ENCODE peak calls at places on chromosomes 16 and 17, in eight cellular contexts. B, C, H, F, M, O, U and Z are unnamed samples.
A peak's percentile ranks its signal among the peaks of the same experiment; 100 is the strongest.

GRCh38 chr17:71412803-71413202 is 708.0 kb upstream of the SOX9 start:
- DNase-seq in M (no peak), H (no peak), F (peak; percentile 88), U (no peak), O (peak; percentile 84), C (no peak), B (peak; percentile 90), Z (no peak)

GRCh38 chr17:72971513-72971880 is 121.0 kb downstream of the SLC39A11 start:
- DNase-seq in H (no peak), M (no peak), B (no peak), F (no peak), O (no peak), C (no peak), U (no peak), Z (no peak)

GRCh38 chr16:88387941-88388627 is 5.3 kb downstream of the ZNF469 start:
- DNase-seq in F (peak; percentile 64), H (no peak), U (no peak), O (peak; percentile 87), M (peak; percentile 42), C (no peak), B (no peak), Z (peak; percentile 63)

GRCh38 chr17:42629420-42630009 is 20.0 kb downstream of the TUBG1 start:
- DNase-seq in C (no peak), F (no peak), M (no peak), U (no peak), O (no peak), B (no peak), H (no peak), Z (no peak)

GRCh38 chr17:13337864-13338371 is 263.8 kb downstream of the HS3ST3A1 start:
- DNase-seq in H (peak; percentile 63), O (peak; percentile 62), M (no peak), F (peak; percentile 21), B (peak; percentile 58), U (peak; percentile 43), C (peak; percentile 45), Z (peak; percentile 31)

GRCh38 chr17:45756266-45756989 is 27.7 kb upstream of the CRHR1 start:
- DNase-seq in M (no peak), U (no peak), C (no peak), F (no peak), B (no peak), O (no peak), H (no peak), Z (no peak)

GRCh38 chr17:6648181-6648580 is 3.2 kb downstream of the MED31 start:
- DNase-seq in C (peak; percentile 26), B (no peak), O (peak; percentile 60), M (no peak), U (no peak), F (no peak), H (no peak), Z (no peak)

GRCh38 chr16:70476272-70477020 is 22.1 kb downstream of the FCSK start:
- DNase-seq in H (no peak), F (peak; percentile 76), U (peak; percentile 79), O (no peak), B (peak; percentile 77), M (no peak), C (peak; percentile 63), Z (no peak)

GRCh38 chr17:50420419-50421112 is 5.5 kb upstream of the ACSF2 start:
- DNase-seq in M (no peak), C (peak; percentile 63), B (no peak), U (no peak), F (no peak), H (no peak), O (no peak), Z (no peak)

GRCh38 chr17:16872836-16873653 is 98.9 kb downstream of the TNFRSF13B start:
- DNase-seq in M (no peak), F (no peak), B (peak; percentile 69), C (peak; percentile 11), H (peak; percentile 33), U (peak; percentile 61), O (peak; percentile 57), Z (peak; percentile 59)

GRCh38 chr17:50527949-50528474 is 4.5 kb upstream of the EPN3 start:
- DNase-seq in B (no peak), F (no peak), M (no peak), O (no peak), H (no peak), U (no peak), C (no peak), Z (no peak)

GRCh38 chr17:14060706-14061105 is 8.6 kb upstream of the COX10 start:
- DNase-seq in M (no peak), F (no peak), O (no peak), B (no peak), C (no peak), H (no peak), U (no peak), Z (no peak)

GRCh38 chr16:71461686-71462648 is at the start of gene ZNF23:
- DNase-seq in F (peak; percentile 64), O (peak; percentile 85), U (peak; percentile 78), B (peak; percentile 79), M (peak; percentile 84), C (peak; percentile 61), H (peak; percentile 89), Z (peak; percentile 93)

GRCh38 chr16:50121721-50122445 is 31.2 kb upstream of the TENT4B start:
- DNase-seq in U (peak; percentile 93), H (no peak), B (no peak), F (no peak), O (no peak), M (no peak), C (no peak), Z (no peak)

GRCh38 chr16:87853411-87854052 is 15.8 kb downstream of the SLC7A5 start:
- DNase-seq in C (peak; percentile 93), F (peak; percentile 61), B (peak; percentile 89), M (peak; percentile 74), H (peak; percentile 88), O (peak; percentile 94), U (peak; percentile 97), Z (peak; percentile 99)

GRCh38 chr17:36468903-36469635 is 17.4 kb upstream of the ZNHIT3 start:
- DNase-seq in U (no peak), M (no peak), H (no peak), F (no peak), B (peak; percentile 7), O (no peak), C (no peak), Z (no peak)

GRCh38 chr17:69058165-69058564 is 2.6 kb downstream of the ABCA9 start:
- DNase-seq in O (peak; percentile 32), F (no peak), B (no peak), H (no peak), M (no peak), U (no peak), C (no peak), Z (no peak)

GRCh38 chr17:879546-879945 is 97.4 kb downstream of the MRM3 start:
- DNase-seq in U (peak; percentile 76), B (peak; percentile 90), F (peak; percentile 88), M (no peak), H (peak; percentile 82), C (peak; percentile 77), O (peak; percentile 85), Z (peak; percentile 33)

GRCh38 chr17:19248149-19248922 is 11.2 kb downstream of the EPN2 start:
- DNase-seq in C (no peak), B (no peak), O (no peak), U (no peak), H (no peak), M (no peak), F (no peak), Z (no peak)

GRCh38 chr16:84548971-84549844 is 44.7 kb upstream of the MEAK7 start:
- DNase-seq in F (no peak), B (no peak), O (no peak), M (no peak), U (peak; percentile 65), H (no peak), C (peak; percentile 35), Z (no peak)

GRCh38 chr16:67244387-67245188 is 2.7 kb downstream of the FHOD1 start:
- DNase-seq in U (peak; percentile 95), H (no peak), M (no peak), O (peak; percentile 82), B (peak; percentile 90), C (peak; percentile 71), F (peak; percentile 30), Z (no peak)

GRCh38 chr17:50632637-50633036 is 2.0 kb upstream of the ABCC3 start:
- DNase-seq in B (no peak), U (no peak), M (no peak), F (no peak), C (no peak), H (no peak), O (no peak), Z (no peak)

GRCh38 chr16:85458952-85459351 is 154.2 kb upstream of the GSE1 start:
- DNase-seq in C (no peak), B (no peak), F (no peak), U (no peak), O (no peak), M (no peak), H (no peak), Z (no peak)

GRCh38 chr17:27446569-27447301 is 9.5 kb upstream of the KSR1 start:
- DNase-seq in F (no peak), H (no peak), M (no peak), B (peak; percentile 98), O (peak; percentile 38), U (no peak), C (no peak), Z (no peak)

GRCh38 chr16:55710466-55710865 is 54.7 kb downstream of the SLC6A2 start:
- DNase-seq in M (no peak), C (no peak), U (no peak), F (no peak), O (no peak), B (no peak), H (peak; percentile 71), Z (no peak)

GRCh38 chr16:75204410-75204758 is 2.6 kb downstream of the CTRB2 start:
- DNase-seq in C (no peak), M (no peak), F (no peak), O (no peak), B (no peak), U (no peak), H (no peak), Z (no peak)

GRCh38 chr16:69741951-69742904 is 12.5 kb downstream of the NOB1 start:
- DNase-seq in F (peak; percentile 24), H (peak; percentile 5), M (no peak), B (no peak), U (no peak), O (peak; percentile 59), C (no peak), Z (no peak)

GRCh38 chr16:88141580-88141979 is 190.3 kb downstream of the BANP start:
- DNase-seq in O (no peak), M (no peak), U (no peak), F (no peak), H (no peak), C (no peak), B (no peak), Z (no peak)

GRCh38 chr17:57879437-57880085 is 29.7 kb upstream of the MRPS23 start:
- DNase-seq in B (peak; percentile 45), M (no peak), F (no peak), U (no peak), C (no peak), O (peak; percentile 82), H (no peak), Z (no peak)